ENCODE peak calls at places on chromosomes 13 and 19, in nine cellular contexts. K, B, O, I, N, P, G, V and W are unnamed samples.

GRCh38 chr19:30168760-30169159 is 203.4 kb upstream of the ZNF536 start:
- DNase-seq in G (no peak), N (no peak), O (no peak), V (no peak), B (no peak), K (no peak), I (no peak), P (no peak), W (no peak)

GRCh38 chr19:6769006-6769637 is 1.9 kb upstream of the SH2D3A start:
- DNase-seq in P (no peak), O (peak; percentile 65), B (peak; percentile 45), V (no peak), K (no peak), N (no peak), I (no peak), G (no peak), W (no peak)

GRCh38 chr19:3548594-3548993 is 8.8 kb downstream of the MFSD12 start:
- DNase-seq in P (no peak), K (peak; percentile 69), B (no peak), O (no peak), N (no peak), V (no peak), I (no peak), G (no peak), W (peak; percentile 82)

GRCh38 chr19:48341006-48341405 is 15.7 kb downstream of the EMP3 start:
- DNase-seq in V (no peak), O (no peak), B (no peak), I (no peak), K (peak; percentile 35), G (no peak), P (no peak), N (no peak), W (no peak)

GRCh38 chr13:99087130-99087953 is 109.5 kb upstream of the DOCK9 start:
- DNase-seq in K (peak; percentile 89), N (peak; percentile 99), V (peak; percentile 92), B (peak; percentile 95), I (peak; percentile 88), G (peak; percentile 81), P (peak; percentile 23), O (peak; percentile 91), W (peak; percentile 96)

GRCh38 chr19:10013316-10013715 is at the start of gene RDH8:
- DNase-seq in P (no peak), G (no peak), V (no peak), K (no peak), I (no peak), B (no peak), N (peak; percentile 13), O (no peak), W (no peak)

GRCh38 chr19:52226652-52227051 is 36.8 kb downstream of the PPP2R1A start:
- DNase-seq in O (no peak), K (no peak), N (no peak), V (no peak), G (no peak), B (no peak), I (no peak), P (no peak), W (no peak)

GRCh38 chr19:17605761-17606745 is 50.6 kb downstream of the COLGALT1 start:
- DNase-seq in I (peak; percentile 58), V (peak; percentile 67), O (peak; percentile 96), K (peak; percentile 31), N (peak; percentile 34), P (peak; percentile 15), B (peak; percentile 95), G (peak; percentile 29), W (peak; percentile 92)

GRCh38 chr19:21463449-21464105 is 41.8 kb upstream of the ZNF429 start:
- DNase-seq in O (no peak), P (no peak), V (peak; percentile 38), N (peak; percentile 95), I (no peak), G (no peak), B (peak; percentile 85), K (no peak), W (no peak)

GRCh38 chr19:8361921-8362793 is 1.8 kb upstream of the ANGPTL4 start:
- DNase-seq in V (peak; percentile 93), I (peak; percentile 28), G (peak; percentile 99), O (no peak), N (peak; percentile 42), B (no peak), P (peak; percentile 92), K (peak; percentile 77), W (peak; percentile 95)

GRCh38 chr19:17260842-17261325 is 3.7 kb downstream of the USHBP1 start:
- DNase-seq in I (peak; percentile 80), V (peak; percentile 86), P (peak; percentile 49), N (peak; percentile 95), O (peak; percentile 94), K (peak; percentile 32), B (peak; percentile 94), G (peak; percentile 46), W (peak; percentile 94)

GRCh38 chr19:45498411-45499195 is at the start of gene PPM1N:
- DNase-seq in N (peak; percentile 86), P (no peak), B (peak; percentile 80), O (peak; percentile 79), K (no peak), I (no peak), G (peak; percentile 4), V (no peak), W (peak; percentile 72)

GRCh38 chr19:16596399-16596798 is 24.2 kb upstream of the SLC35E1 start:
- DNase-seq in N (no peak), P (no peak), G (no peak), K (no peak), B (no peak), V (no peak), O (no peak), I (no peak), W (no peak)

GRCh38 chr13:66926200-66926850 is 303.8 kb downstream of the PCDH9 start:
- DNase-seq in K (no peak), V (no peak), O (no peak), N (no peak), B (no peak), I (no peak), G (no peak), P (no peak), W (no peak)

GRCh38 chr13:97478247-97478646 is 44.3 kb downstream of the RAP2A start:
- DNase-seq in B (no peak), P (no peak), V (no peak), I (no peak), O (no peak), K (no peak), G (no peak), N (no peak), W (no peak)

GRCh38 chr19:27770095-27770494 is 1442.9 kb downstream of the UQCRFS1 start:
- DNase-seq in I (no peak), O (no peak), G (no peak), P (no peak), V (no peak), B (no peak), N (no peak), K (no peak), W (no peak)

GRCh38 chr19:10780368-10780767 is 55.6 kb downstream of the TMED1 start:
- DNase-seq in B (no peak), I (no peak), V (no peak), K (no peak), N (no peak), O (no peak), P (peak; percentile 19), G (peak; percentile 42), W (no peak)

GRCh38 chr13:109389456-109389855 is 396.9 kb downstream of the IRS2 start:
- DNase-seq in B (no peak), N (no peak), G (no peak), K (no peak), P (no peak), I (no peak), O (no peak), V (no peak), W (no peak)

GRCh38 chr13:43077446-43077845 is 54.1 kb downstream of the DNAJC15 start:
- DNase-seq in I (no peak), G (no peak), B (no peak), K (no peak), P (no peak), N (no peak), O (no peak), V (no peak), W (no peak)

GRCh38 chr13:113044431-113045114 is 61.0 kb upstream of the F7 start:
- DNase-seq in G (no peak), O (no peak), P (no peak), V (peak; percentile 2), I (no peak), N (no peak), K (peak; percentile 88), B (no peak), W (no peak)

GRCh38 chr13:46643165-46643777 is 90.3 kb downstream of the LRCH1 start:
- DNase-seq in K (no peak), V (no peak), I (no peak), O (no peak), P (no peak), B (no peak), N (no peak), G (no peak), W (no peak)

GRCh38 chr13:49098198-49098597 is 121.9 kb upstream of the MLNR start:
- DNase-seq in G (peak; percentile 76), P (peak; percentile 32), O (no peak), N (no peak), I (no peak), B (no peak), V (no peak), K (no peak), W (no peak)

GRCh38 chr13:45415112-45415511 is 3.1 kb downstream of the SLC25A30 start:
- DNase-seq in B (no peak), I (no peak), V (no peak), O (no peak), G (no peak), N (no peak), K (no peak), P (no peak), W (no peak)

GRCh38 chr13:113148940-113149503 is 9.4 kb upstream of the PROZ start:
- DNase-seq in P (no peak), V (no peak), I (no peak), G (no peak), B (no peak), K (no peak), O (no peak), N (peak; percentile 10), W (no peak)

GRCh38 chr19:50003810-50004419 is 21.3 kb downstream of the VRK3 start:
- DNase-seq in K (peak; percentile 4), V (no peak), N (no peak), I (no peak), P (peak; percentile 23), B (no peak), O (peak; percentile 80), G (peak; percentile 91), W (no peak)

GRCh38 chr19:37218592-37218935 is 550 bp downstream of the ZNF383 start:
- DNase-seq in V (no peak), O (peak; percentile 21), P (no peak), I (no peak), N (no peak), G (peak; percentile 47), B (no peak), K (no peak), W (no peak)

GRCh38 chr19:51097166-51097736 is 11.0 kb downstream of the CTU1 start:
- DNase-seq in P (peak; percentile 76), G (peak; percentile 24), B (peak; percentile 83), O (peak; percentile 72), K (peak; percentile 12), I (peak; percentile 75), N (peak; percentile 69), V (peak; percentile 77), W (peak; percentile 89)

GRCh38 chr13:37457594-37457993 is 141.0 kb downstream of the POSTN start:
- DNase-seq in P (no peak), K (no peak), O (no peak), B (no peak), I (no peak), G (no peak), V (no peak), N (no peak), W (no peak)

GRCh38 chr19:35109395-35110112 is 6.1 kb upstream of the FXYD3 start:
- DNase-seq in N (peak; percentile 65), O (no peak), B (no peak), V (no peak), K (peak; percentile 78), I (no peak), G (no peak), P (no peak), W (no peak)

GRCh38 chr13:109211616-109212015 is 574.8 kb downstream of the IRS2 start:
- DNase-seq in P (no peak), O (no peak), K (no peak), V (no peak), N (no peak), I (no peak), G (peak; percentile 60), B (no peak), W (no peak)

GRCh38 chr13:48233097-48233885 is at the start of gene ITM2B:
- DNase-seq in O (peak; percentile 62), B (peak; percentile 70), V (peak; percentile 86), G (peak; percentile 68), I (peak; percentile 58), P (no peak), N (peak; percentile 45), K (peak; percentile 71), W (peak; percentile 93)